ENCODE peak calls at places on chromosomes 7 and 10, in seven cellular contexts. G is HCT116, W is fibroblast of pulmonary artery, I is body of pancreas, V is fibroblast of lung, L is lung, T is right lobe of liver. Q is an unnamed sample.

GRCh38 chr7:113801751-113802150 is 117.1 kb downstream of the PPP1R3A start:
- DNase-seq in V (no peak), I (no peak), W (no peak), T (no peak), G (no peak), L (no peak), Q (no peak)

GRCh38 chr7:19051767-19052375 is 65.6 kb downstream of the TWIST1 start:
- DNase-seq in L (no peak), I (peak; percentile 16), T (no peak), G (peak; percentile 31), W (peak; percentile 56), V (no peak), Q (peak; percentile 63)

GRCh38 chr7:44386139-44386913 is 60.9 kb upstream of the CAMK2B start:
- DNase-seq in L (peak; percentile 25), G (no peak), T (peak; percentile 40), I (no peak), V (peak; percentile 60), W (no peak), Q (peak; percentile 31)

GRCh38 chr10:72889391-72889831 is 4.1 kb upstream of the OIT3 start:
- DNase-seq in W (peak; percentile 65), I (no peak), L (no peak), G (no peak), V (peak; percentile 31), T (no peak), Q (peak; percentile 47)

GRCh38 chr10:1172256-1172975 is 116.2 kb downstream of the WDR37 start:
- DNase-seq in V (no peak), W (no peak), L (no peak), G (no peak), T (no peak), I (no peak), Q (no peak)

GRCh38 chr10:11288302-11288701 is 270.6 kb downstream of the CELF2 start:
- DNase-seq in I (no peak), T (no peak), V (no peak), G (no peak), L (no peak), W (no peak), Q (no peak)

GRCh38 chr7:37916673-37917660 is at the start of gene SFRP4:
- DNase-seq in V (peak; percentile 70), L (peak; percentile 66), G (peak; percentile 34), W (peak; percentile 68), T (peak; percentile 57), I (peak; percentile 72), Q (peak; percentile 65)

GRCh38 chr10:21292763-21293517 is 232.5 kb downstream of the SKIDA1 start:
- DNase-seq in W (peak; percentile 99), G (peak; percentile 95), T (no peak), V (peak; percentile 99), I (peak; percentile 60), L (peak; percentile 74), Q (peak; percentile 99)

GRCh38 chr10:63504145-63504881 is 16.9 kb upstream of the REEP3 start:
- DNase-seq in T (no peak), W (no peak), L (no peak), V (no peak), G (no peak), I (no peak), Q (no peak)

GRCh38 chr7:69817835-69818646 is 219.8 kb downstream of the AUTS2 start:
- DNase-seq in L (no peak), G (no peak), W (no peak), T (no peak), I (no peak), V (no peak), Q (no peak)

GRCh38 chr7:55127135-55127551 is 108.3 kb downstream of the EGFR start:
- DNase-seq in W (peak; percentile 57), T (no peak), I (no peak), L (no peak), G (no peak), V (no peak), Q (no peak)

GRCh38 chr7:23431596-23432284 is 38.6 kb downstream of the IGF2BP3 start:
- DNase-seq in V (peak; percentile 20), T (no peak), L (no peak), W (peak; percentile 38), G (no peak), I (no peak), Q (no peak)

GRCh38 chr7:16644624-16644986 is 949 bp downstream of the ANKMY2 start:
- DNase-seq in T (peak; percentile 57), I (peak; percentile 37), G (no peak), W (peak; percentile 33), V (peak; percentile 58), L (peak; percentile 52), Q (peak; percentile 61)

GRCh38 chr10:84424731-84425165 is 96.4 kb downstream of the CCSER2 start:
- DNase-seq in T (peak; percentile 59), I (peak; percentile 83), L (peak; percentile 84), V (peak; percentile 98), G (peak; percentile 36), W (peak; percentile 97), Q (peak; percentile 99)

GRCh38 chr7:137882806-137883205 is 36.0 kb upstream of the DGKI start:
- DNase-seq in L (no peak), G (no peak), V (peak; percentile 80), I (no peak), T (no peak), W (no peak), Q (no peak)

GRCh38 chr7:81684513-81685262 is 85.2 kb downstream of the HGF start:
- DNase-seq in W (peak; percentile 100), G (peak; percentile 95), L (peak; percentile 77), T (peak; percentile 68), I (peak; percentile 77), V (peak; percentile 100), Q (peak; percentile 100)

GRCh38 chr10:59770689-59771088 is 17.4 kb upstream of the MRLN start:
- DNase-seq in I (no peak), T (no peak), G (no peak), L (no peak), W (no peak), V (no peak), Q (no peak)

GRCh38 chr7:93011351-93012294 is 106.2 kb downstream of the SAMD9 start:
- DNase-seq in W (peak; percentile 97), V (peak; percentile 99), T (no peak), L (no peak), I (no peak), G (no peak), Q (peak; percentile 97)

GRCh38 chr10:99982728-99983127 is 27.0 kb downstream of the DNMBP start:
- DNase-seq in I (no peak), G (no peak), T (no peak), V (no peak), L (no peak), W (no peak), Q (no peak)
- H3K4me3 ChIP-seq in I (no peak overlapping the region), G (no peak overlapping the region), T (no peak overlapping the region), V (no peak overlapping the region), L (no peak overlapping the region), W (no peak overlapping the region), Q (no peak overlapping the region)

GRCh38 chr10:106440355-106440754 is 724.2 kb downstream of the SORCS1 start:
- DNase-seq in T (no peak), L (no peak), V (peak; percentile 77), W (no peak), I (no peak), G (no peak), Q (no peak)
- TF ChIP-seq CTCF in T (no peak), L (no peak), V (no peak), W (no peak), I (no peak), G (no peak), Q (no peak)

DNA sequence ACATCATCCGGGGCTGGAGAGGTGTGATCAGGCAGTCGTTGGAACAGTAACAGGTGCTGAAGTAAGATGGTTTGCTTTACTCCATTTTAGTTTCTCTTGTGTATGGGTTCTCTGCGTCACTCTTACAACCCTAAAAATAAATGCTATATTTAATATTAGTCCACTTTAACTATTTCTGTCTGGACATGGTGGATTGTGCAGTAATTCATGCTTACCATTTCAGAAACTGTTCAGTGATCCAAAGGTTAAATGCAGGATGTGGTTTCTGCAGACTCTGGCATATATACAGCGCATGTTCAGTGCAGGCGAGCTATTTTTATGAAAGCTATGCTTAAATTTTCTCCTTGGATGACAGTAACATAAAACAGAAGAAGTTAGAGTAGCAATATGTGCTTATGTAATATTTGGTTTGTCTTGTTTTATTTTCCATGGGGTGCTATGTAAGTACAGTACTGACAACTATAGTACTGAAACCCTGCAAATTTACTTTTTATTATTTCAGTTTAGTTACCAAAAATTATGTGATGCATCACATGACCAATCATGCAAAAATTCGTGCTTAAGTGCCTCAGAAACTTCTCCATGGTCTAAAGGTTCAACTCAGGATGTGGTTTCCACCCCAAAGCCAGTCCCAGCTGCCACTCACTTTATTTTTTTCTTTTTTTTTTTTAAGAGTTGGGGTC is 46.6 kb upstream of the GRID1 start:
- DNase-seq in V (peak; percentile 57), T (no peak), L (no peak), I (no peak), G (no peak), W (peak; percentile 33), Q (peak; percentile 74)
- H3K4me3 ChIP-seq in V (no peak overlapping the region), T (no peak overlapping the region), L (no peak overlapping the region), I (no peak overlapping the region), G (no peak overlapping the region), W (no peak overlapping the region), Q (no peak overlapping the region)

DNA sequence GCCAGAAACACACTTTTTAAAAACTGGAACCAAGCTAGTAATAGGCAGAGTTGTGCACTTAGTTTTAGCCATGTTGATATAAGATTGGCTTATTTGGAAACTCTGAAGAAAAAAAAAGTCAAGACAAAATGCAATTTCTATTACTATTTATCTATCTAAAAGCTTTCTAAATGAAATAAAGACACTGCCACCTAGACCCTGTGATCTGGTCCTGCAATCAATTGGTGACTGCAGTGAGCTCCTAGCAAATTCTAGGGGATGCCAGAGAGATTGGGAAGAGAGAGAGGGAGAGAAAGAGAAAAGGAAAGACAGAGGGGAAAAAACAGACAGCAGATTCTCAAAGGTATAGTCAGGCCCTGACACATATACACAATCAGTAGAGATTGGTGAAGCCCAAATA is 25.3 kb downstream of the SORCS1 start:
- DNase-seq in L (no peak), V (no peak), I (no peak), G (no peak), T (no peak), W (no peak), Q (no peak)
- TF ChIP-seq CTCF in L (no peak), V (no peak), I (no peak), G (no peak), T (peak; percentile 16), W (no peak), Q (no peak)

GRCh38 chr7:29840701-29841100 is 34.4 kb downstream of the WIPF3 start:
- DNase-seq in G (no peak), T (no peak), W (no peak), I (no peak), V (no peak), L (no peak), Q (no peak)
- H3K4me3 ChIP-seq in G (no peak overlapping the region), T (no peak overlapping the region), W (no peak overlapping the region), I (no peak overlapping the region), V (no peak overlapping the region), L (no peak overlapping the region), Q (no peak overlapping the region)

Q was measured in choroid plexus epithelial cell.